ENCODE peak calls at places on chromosomes 6 and 20, in eight cellular contexts. D is upper lobe of right lung, H is mesenchymal stem cell, U is fibroblast of lung, B is cardiac muscle cell, S is heart right ventricle, F is adrenal gland, G is A549. L is an unnamed sample.

GRCh38 chr6:38443750-38444149 is 196.0 kb downstream of the BTBD9 start:
- DNase-seq in D (no peak), B (no peak), S (no peak), H (peak; percentile 60), G (no peak), U (peak; percentile 19), F (no peak), L (peak; percentile 67)

GRCh38 chr20:62740286-62741141 is 31.9 kb downstream of the NTSR1 start:
- DNase-seq in S (peak; percentile 16), B (no peak), D (peak; percentile 63), G (peak; percentile 70), F (no peak), U (peak; percentile 91), H (peak; percentile 85), L (peak; percentile 72)

GRCh38 chr20:23298926-23299672 is 51.5 kb upstream of the NXT1 start:
- DNase-seq in B (no peak), H (peak; percentile 41), F (no peak), G (no peak), S (no peak), U (no peak), D (no peak), L (peak; percentile 53)

GRCh38 chr20:47118641-47119040 is 224.0 kb downstream of the EYA2 start:
- DNase-seq in G (no peak), U (no peak), S (no peak), D (no peak), H (no peak), B (no peak), F (peak; percentile 7), L (no peak)

GRCh38 chr20:60470366-60470765 is 512.1 kb downstream of the CDH26 start:
- DNase-seq in F (no peak), D (no peak), H (no peak), U (no peak), B (no peak), G (no peak), S (no peak), L (no peak)

GRCh38 chr6:42410861-42411260 is 40.9 kb downstream of the TRERF1 start:
- DNase-seq in H (no peak), F (no peak), U (no peak), D (no peak), B (no peak), S (no peak), G (no peak), L (no peak)

GRCh38 chr6:89970609-89971337 is 76.5 kb downstream of the GJA10 start:
- DNase-seq in U (peak; percentile 65), B (peak; percentile 64), F (peak; percentile 54), S (peak; percentile 18), G (peak; percentile 33), H (peak; percentile 67), D (no peak), L (peak; percentile 70)

GRCh38 chr6:41059569-41059968 is 6.6 kb downstream of the APOBEC2 start:
- DNase-seq in F (no peak), B (no peak), S (no peak), G (no peak), U (peak; percentile 45), H (peak; percentile 46), D (no peak), L (no peak)

GRCh38 chr6:158645064-158646022 is 800 bp upstream of the DYNLT1 start:
- DNase-seq in B (no peak), S (no peak), U (no peak), D (peak; percentile 0), F (no peak), G (no peak), H (no peak), L (no peak)

GRCh38 chr20:33419140-33419974 is 18.0 kb upstream of the CDK5RAP1 start:
- DNase-seq in S (peak; percentile 80), D (no peak), G (no peak), U (peak; percentile 75), B (peak; percentile 90), F (peak; percentile 88), H (no peak), L (no peak)

GRCh38 chr6:145368075-145368474 is 367.2 kb downstream of the EPM2A start:
- DNase-seq in U (no peak), G (no peak), D (no peak), H (no peak), F (no peak), S (no peak), B (no peak), L (no peak)

GRCh38 chr20:58309607-58310290 is at the start of gene RAB22A:
- DNase-seq in G (peak; percentile 83), U (peak; percentile 67), B (peak; percentile 91), S (peak; percentile 85), D (peak; percentile 92), F (peak; percentile 85), H (peak; percentile 73), L (peak; percentile 86)

GRCh38 chr6:132598473-132598872 is 8.9 kb upstream of the TAAR5 start:
- DNase-seq in D (no peak), B (peak; percentile 34), F (peak; percentile 2), G (peak; percentile 30), H (no peak), U (no peak), S (no peak), L (peak; percentile 35)

GRCh38 chr20:18625907-18626655 is 38.2 kb downstream of the DTD1 start:
- DNase-seq in U (no peak), D (no peak), B (no peak), F (no peak), H (no peak), S (no peak), G (no peak), L (no peak)

GRCh38 chr6:121951918-121952379 is 447.5 kb upstream of the HSF2 start:
- DNase-seq in F (no peak), U (peak; percentile 90), G (no peak), S (no peak), D (no peak), H (peak; percentile 68), B (no peak), L (no peak)

GRCh38 chr20:62776692-62777527 is 19.4 kb upstream of the MRGBP start:
- DNase-seq in H (no peak), D (no peak), F (no peak), S (no peak), G (peak; percentile 61), B (no peak), U (no peak), L (peak; percentile 94)

GRCh38 chr20:43909720-43910119 is 4.9 kb upstream of the TOX2 start:
- DNase-seq in H (no peak), G (no peak), B (no peak), U (no peak), D (no peak), F (no peak), S (no peak), L (no peak)

GRCh38 chr20:43909211-43909610 is 5.4 kb upstream of the TOX2 start:
- DNase-seq in D (no peak), H (no peak), B (no peak), S (no peak), U (no peak), F (no peak), G (no peak), L (no peak)

GRCh38 chr20:43913291-43914025 is 1.2 kb upstream of the TOX2 start:
- DNase-seq in G (no peak), S (no peak), U (no peak), D (no peak), H (no peak), B (no peak), F (no peak), L (no peak)

GRCh38 chr20:43910564-43910963 is 4.1 kb upstream of the TOX2 start:
- DNase-seq in S (no peak), D (no peak), B (no peak), U (no peak), G (no peak), F (no peak), H (no peak), L (no peak)

DNA sequence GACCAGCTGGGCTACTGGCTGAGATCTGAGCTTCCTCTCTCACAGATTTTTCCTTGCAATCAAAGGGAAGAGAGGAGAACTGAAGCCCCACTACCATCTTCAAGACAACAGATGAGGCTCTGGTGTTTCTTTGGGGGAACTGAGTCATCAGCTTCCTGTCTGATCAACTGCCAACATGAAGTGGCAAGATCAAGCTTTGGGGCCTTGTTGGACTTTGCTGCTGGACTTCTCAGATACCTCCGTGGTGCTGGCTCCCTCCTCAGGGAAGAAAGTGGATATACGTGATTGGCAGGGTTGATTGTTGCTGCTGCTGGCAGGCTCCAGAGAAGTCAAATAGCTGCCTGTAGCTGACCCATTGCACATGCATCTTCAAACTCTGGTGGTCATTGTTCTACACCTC is 3.6 kb upstream of the TOX2 start:
- DNase-seq in H (peak; percentile 76), B (no peak), F (no peak), S (no peak), D (no peak), U (peak; percentile 80), G (peak; percentile 37), L (no peak)
- H3K9me3 ChIP-seq in H (peaks cover 45% of the 10 kb centered on the region), B (no peaks in the 10 kb centered on the region), F (no peaks in the 10 kb centered on the region), S (peaks cover 48% of the 10 kb centered on the region), D (no peaks in the 10 kb centered on the region), U (no peaks in the 10 kb centered on the region), G (peaks cover 29% of the 10 kb centered on the region), L (peaks cover 16% of the 10 kb centered on the region)

DNA sequence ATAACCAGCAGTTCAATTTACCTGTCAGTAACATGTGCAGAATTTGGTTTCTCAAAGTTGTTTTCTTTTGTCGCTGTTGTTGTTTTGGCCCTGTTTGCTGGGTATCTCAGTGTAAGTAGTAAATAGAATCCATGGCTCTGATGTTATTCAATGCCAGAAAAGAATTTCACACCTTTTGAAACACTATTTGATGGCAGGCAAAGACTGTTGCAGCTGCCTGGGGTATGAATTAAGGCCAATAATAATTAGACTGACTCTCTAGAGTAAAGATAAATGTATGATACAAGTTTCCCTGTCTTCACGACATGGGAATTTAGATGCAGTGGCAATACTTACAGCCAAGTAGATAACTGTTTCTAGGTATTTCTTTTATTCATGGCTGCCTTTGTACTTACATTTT is 281.4 kb downstream of the CD83 start:
- DNase-seq in G (no peak), B (no peak), U (no peak), H (no peak), S (no peak), F (no peak), D (no peak), L (no peak)
- H3K9me3 ChIP-seq in G (no peaks in the 10 kb centered on the region), B (no peaks in the 10 kb centered on the region), U (no peaks in the 10 kb centered on the region), H (no peaks in the 10 kb centered on the region), S (no peaks in the 10 kb centered on the region), F (no peaks in the 10 kb centered on the region), D (no peaks in the 10 kb centered on the region), L (no peaks in the 10 kb centered on the region)

DNA sequence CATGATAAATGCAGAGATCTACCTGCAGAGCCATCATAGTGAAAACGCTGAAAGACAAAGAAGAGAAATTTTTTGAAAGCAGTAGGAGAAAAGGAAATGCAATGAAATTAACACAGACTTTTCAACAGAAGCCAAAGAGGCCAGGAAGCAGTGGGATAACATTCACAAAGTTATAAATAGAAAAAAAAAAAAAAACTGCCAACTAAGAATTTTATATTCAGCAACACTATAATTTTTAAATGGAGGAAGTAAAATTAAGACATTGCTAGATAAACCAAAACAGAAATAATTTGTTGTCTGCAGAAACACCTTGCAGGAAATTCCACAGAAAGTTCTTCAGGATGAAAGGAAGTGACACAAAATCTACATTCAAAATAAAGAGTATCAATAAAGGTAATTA is 591.5 kb upstream of the ID4 start:
- DNase-seq in G (no peak), B (no peak), H (no peak), D (no peak), U (no peak), F (no peak), S (no peak), L (no peak)
- H3K9me3 ChIP-seq in G (no peaks in the 10 kb centered on the region), B (no peaks in the 10 kb centered on the region), H (peaks cover 26% of the 10 kb centered on the region), D (peaks cover 11% of the 10 kb centered on the region), U (no peaks in the 10 kb centered on the region), F (no peaks in the 10 kb centered on the region), S (peaks cover 54% of the 10 kb centered on the region), L (no peaks in the 10 kb centered on the region)

DNA sequence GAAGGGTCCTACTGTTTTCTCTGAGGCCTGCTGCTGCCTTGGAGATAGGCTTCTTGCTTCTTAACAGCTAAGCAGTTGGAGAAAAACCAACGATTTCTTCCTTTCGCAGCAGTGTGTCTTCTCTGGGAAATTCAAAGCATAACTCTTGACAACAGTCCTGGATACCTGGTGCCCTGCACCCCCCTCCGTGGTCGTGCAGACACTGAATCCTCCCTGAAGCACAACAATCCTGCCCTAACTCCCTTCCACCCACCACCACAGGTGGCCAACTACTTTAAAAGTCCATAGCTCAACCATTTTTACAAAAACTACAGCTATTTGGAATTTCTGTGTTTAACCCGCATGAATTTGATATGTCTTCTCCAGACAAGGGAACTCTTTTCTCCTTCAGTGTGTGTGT is 61.1 kb downstream of the FAM50B start:
- DNase-seq in B (no peak), D (no peak), U (no peak), H (no peak), F (no peak), G (no peak), S (no peak), L (no peak)
- H3K9me3 ChIP-seq in B (no peaks in the 10 kb centered on the region), D (no peaks in the 10 kb centered on the region), U (no peaks in the 10 kb centered on the region), H (no peaks in the 10 kb centered on the region), F (no peaks in the 10 kb centered on the region), G (peaks cover 4% of the 10 kb centered on the region), S (no peaks in the 10 kb centered on the region), L (no peaks in the 10 kb centered on the region)